ENCODE peak calls at places on chromosomes 4 and X, in nine cellular contexts. P is stimulated activated CD4-positive, alpha-beta T cell treated with anti-CD3 and anti-CD28 coated beads, Interleukin-4, amount 100 ng/mL, for 4 hours; H is A549; N is DMS79; L is T-cell; G is A673; I is HCEC 1CT; R is activated CD4-positive, alpha-beta T cell treated with anti-CD3 and anti-CD28 coated beads, Interleukin-2, amount 10 ng/mL, durations not matched to agents 7 days and 5 days; S is right lobe of liver. Y is an unnamed sample.

GRCh38 chr4:78032446-78032845 is 24.7 kb upstream of the FRAS1 start:
- DNase-seq in P (no peak), H (no peak), N (peak), L (no peak), G (no peak), I (no peak), R (no peak), S (no peak), Y (no peak)

GRCh38 chrX:103063918-103064434 is at the start of gene BEX1:
- DNase-seq in P (no peak), H (no peak), N (peak), L (no peak), G (peak), I (peak), R (peak), S (no peak), Y (no peak)

GRCh38 chr4:185945906-185946305 is 123.0 kb upstream of the TLR3 start:
- DNase-seq in P (no peak), H (no peak), N (no peak), L (no peak), G (no peak), I (no peak), R (no peak), S (no peak), Y (no peak)

GRCh38 chrX:56798866-56799864 is 70.1 kb downstream of the NBDY start:
- DNase-seq in P (no peak), H (no peak), N (no peak), L (no peak), G (peak), I (no peak), R (peak), S (no peak), Y (no peak)

GRCh38 chr4:104907074-104907649 is 239.5 kb upstream of the TET2 start:
- DNase-seq in P (no peak), H (no peak), N (no peak), L (no peak), G (no peak), I (no peak), R (no peak), S (peak), Y (no peak)

GRCh38 chr4:109432203-109432602 is 1.4 kb upstream of the SEC24B start:
- DNase-seq in P (no peak), H (no peak), N (no peak), L (no peak), G (no peak), I (no peak), R (no peak), S (no peak), Y (no peak)

GRCh38 chr4:55859711-55860110 is 6.3 kb downstream of the EXOC1 start:
- DNase-seq in P (no peak), H (no peak), N (no peak), L (no peak), G (no peak), I (no peak), R (no peak), S (no peak), Y (no peak)

GRCh38 chr4:37542749-37543148 is 143.4 kb downstream of the RELL1 start:
- DNase-seq in P (no peak), H (no peak), N (no peak), L (no peak), G (no peak), I (no peak), R (no peak), S (no peak), Y (no peak)

GRCh38 chr4:76948441-76949292 is 885 bp upstream of the SEPTIN11 start:
- DNase-seq in P (peak), H (peak), N (peak), L (peak), G (peak), I (peak), R (peak), S (peak), Y (peak)

GRCh38 chrX:118530537-118530936 is 34.9 kb downstream of the DOCK11 start:
- DNase-seq in P (no peak), H (no peak), N (no peak), L (no peak), G (no peak), I (peak), R (no peak), S (no peak), Y (no peak)

GRCh38 chr4:174420317-174420716 is 102.0 kb downstream of the HPGD start:
- DNase-seq in P (no peak), H (no peak), N (no peak), L (no peak), G (no peak), I (no peak), R (no peak), S (no peak), Y (no peak)

GRCh38 chr4:40992472-40993298 is 221.7 kb downstream of the APBB2 start:
- DNase-seq in P (no peak), H (no peak), N (no peak), L (no peak), G (peak), I (peak), R (no peak), S (no peak), Y (no peak)

GRCh38 chrX:131951166-131951565 is 71.9 kb upstream of the STK26 start:
- DNase-seq in P (no peak), H (no peak), N (no peak), L (no peak), G (no peak), I (no peak), R (no peak), S (no peak), Y (no peak)

GRCh38 chr4:65819192-65819591 is 148.9 kb upstream of the EPHA5 start:
- DNase-seq in P (no peak), H (no peak), N (no peak), L (no peak), G (no peak), I (no peak), R (no peak), S (no peak), Y (no peak)

GRCh38 chr4:53043096-53043495 is 181.0 kb downstream of the RASL11B start:
- DNase-seq in P (no peak), H (no peak), N (no peak), L (no peak), G (peak), I (no peak), R (no peak), S (no peak), Y (no peak)

GRCh38 chrX:7570432-7571009 is 272.4 kb upstream of the VCX start:
- DNase-seq in P (no peak), H (no peak), N (no peak), L (no peak), G (peak), I (no peak), R (no peak), S (no peak), Y (no peak)

GRCh38 chr4:83629945-83630684 is 94.2 kb downstream of the GPAT3 start:
- DNase-seq in P (no peak), H (no peak), N (no peak), L (no peak), G (peak), I (peak), R (no peak), S (no peak), Y (peak)

GRCh38 chrX:101287402-101287801 is 3.7 kb downstream of the TAF7L start:
- DNase-seq in P (no peak), H (peak), N (no peak), L (no peak), G (peak), I (peak), R (peak), S (no peak), Y (peak)

GRCh38 chr4:27005512-27006246 is 145.0 kb downstream of the STIM2 start:
- DNase-seq in P (no peak), H (no peak), N (no peak), L (no peak), G (no peak), I (peak), R (no peak), S (no peak), Y (no peak)

GRCh38 chr4:146398896-146399443 is 122.8 kb downstream of the SLC10A7 start:
- DNase-seq in P (no peak), H (no peak), N (no peak), L (no peak), G (peak), I (no peak), R (no peak), S (no peak), Y (peak)

GRCh38 chrX:131812847-131813825 is 210.0 kb upstream of the STK26 start:
- DNase-seq in P (peak), H (peak), N (no peak), L (peak), G (no peak), I (no peak), R (peak), S (no peak), Y (peak)

GRCh38 chr4:179095585-179096228 is 1653.5 kb upstream of the AGA start:
- DNase-seq in P (no peak), H (no peak), N (no peak), L (no peak), G (peak), I (no peak), R (peak), S (no peak), Y (no peak)

GRCh38 chr4:154004859-154005520 is 216.1 kb upstream of the SFRP2 start:
- DNase-seq in P (no peak), H (no peak), N (no peak), L (no peak), G (no peak), I (peak), R (no peak), S (no peak), Y (no peak)

GRCh38 chr4:168615294-168615693 is 118.4 kb downstream of the PALLD start:
- DNase-seq in P (no peak), H (no peak), N (no peak), L (no peak), G (peak), I (peak), R (no peak), S (no peak), Y (no peak)

GRCh38 chr4:102451266-102451665 is 49.9 kb upstream of the NFKB1 start:
- DNase-seq in P (no peak), H (no peak), N (no peak), L (no peak), G (no peak), I (no peak), R (no peak), S (no peak), Y (no peak)

GRCh38 chrX:130645955-130646583 is 244.3 kb downstream of the RBMX2 start:
- DNase-seq in P (no peak), H (no peak), N (no peak), L (no peak), G (no peak), I (no peak), R (no peak), S (peak), Y (no peak)

GRCh38 chr4:89837385-89837995 is 529 bp upstream of the SNCA start:
- DNase-seq in P (peak), H (peak), N (no peak), L (no peak), G (peak), I (peak), R (peak), S (no peak), Y (peak)

GRCh38 chrX:9578083-9578779 is 113.4 kb downstream of the TBL1X start:
- DNase-seq in P (no peak), H (no peak), N (no peak), L (no peak), G (no peak), I (no peak), R (no peak), S (no peak), Y (no peak)

GRCh38 chr4:146439437-146439836 is 82.3 kb downstream of the SLC10A7 start:
- DNase-seq in P (no peak), H (no peak), N (no peak), L (no peak), G (no peak), I (no peak), R (no peak), S (no peak), Y (no peak)

GRCh38 chr4:48175806-48176205 is 41.8 kb upstream of the TXK start:
- DNase-seq in P (no peak), H (no peak), N (no peak), L (no peak), G (no peak), I (peak), R (no peak), S (no peak), Y (no peak)

GRCh38 chr4:31081375-31081774 is 361.2 kb downstream of the PCDH7 start:
- DNase-seq in P (no peak), H (no peak), N (no peak), L (no peak), G (no peak), I (peak), R (no peak), S (no peak), Y (no peak)

GRCh38 chrX:51192104-51192503 is 140.5 kb upstream of the NUDT10 start:
- DNase-seq in P (no peak), H (no peak), N (no peak), L (no peak), G (no peak), I (no peak), R (no peak), S (no peak), Y (no peak)

GRCh38 chrX:18616688-18617087 is 55.2 kb downstream of the RS1 start:
- DNase-seq in P (no peak), H (no peak), N (no peak), L (no peak), G (no peak), I (no peak), R (no peak), S (no peak), Y (no peak)

GRCh38 chrX:57929373-57929772 is 19.1 kb upstream of the ZXDA start:
- DNase-seq in P (no peak), H (no peak), N (no peak), L (no peak), G (peak), I (no peak), R (no peak), S (no peak), Y (no peak)

GRCh38 chrX:55702611-55703010 is 14.9 kb upstream of the RRAGB start:
- DNase-seq in P (no peak), H (no peak), N (no peak), L (no peak), G (no peak), I (no peak), R (no peak), S (no peak), Y (no peak)

GRCh38 chrX:70852294-70852693 is 56.2 kb downstream of the TEX11 start:
- DNase-seq in P (no peak), H (no peak), N (no peak), L (no peak), G (no peak), I (no peak), R (no peak), S (no peak), Y (no peak)

GRCh38 chrX:15142084-15142715 is 127.7 kb downstream of the ASB9 start:
- DNase-seq in P (no peak), H (no peak), N (no peak), L (no peak), G (no peak), I (no peak), R (no peak), S (no peak), Y (no peak)

Y was measured in K562.